ENCODE peak calls at places on chromosomes 6 and 20, in nine cellular contexts. One of them, this sample, is unnamed.

GRCh38 chr20:60152792-60153191 is 194.6 kb downstream of the CDH26 start:
- DNase-seq in B cell: no peak
- DNase-seq in HCT116: no peak
- DNase-seq in fibroblast of pulmonary artery: no peak
- DNase-seq in NB4: no peak
- DNase-seq in GM13977: no peak
- DNase-seq in ovary: no peak
- DNase-seq in cardiac muscle cell: no peak
- DNase-seq in MCF 10A: no peak
- DNase-seq in this sample: no peak

GRCh38 chr6:145199961-145200360 is 535.4 kb downstream of the EPM2A start:
- DNase-seq in B cell: no peak
- DNase-seq in HCT116: no peak
- DNase-seq in fibroblast of pulmonary artery: peak
- DNase-seq in NB4: no peak
- DNase-seq in GM13977: no peak
- DNase-seq in ovary: no peak
- DNase-seq in cardiac muscle cell: peak
- DNase-seq in MCF 10A: peak
- DNase-seq in this sample: peak

GRCh38 chr6:111205502-111205901 is 118.2 kb downstream of the SLC16A10 start:
- DNase-seq in B cell: no peak
- DNase-seq in HCT116: no peak
- DNase-seq in fibroblast of pulmonary artery: no peak
- DNase-seq in NB4: no peak
- DNase-seq in GM13977: no peak
- DNase-seq in ovary: no peak
- DNase-seq in cardiac muscle cell: no peak
- DNase-seq in MCF 10A: no peak
- DNase-seq in this sample: no peak

GRCh38 chr6:56866917-56867522 is 87.9 kb upstream of the BEND6 start:
- DNase-seq in B cell: no peak
- DNase-seq in HCT116: no peak
- DNase-seq in fibroblast of pulmonary artery: peak
- DNase-seq in NB4: no peak
- DNase-seq in GM13977: no peak
- DNase-seq in ovary: no peak
- DNase-seq in cardiac muscle cell: peak
- DNase-seq in MCF 10A: peak
- DNase-seq in this sample: no peak

GRCh38 chr6:43286456-43286994 is 11.5 kb upstream of the SLC22A7 start:
- DNase-seq in B cell: no peak
- DNase-seq in HCT116: no peak
- DNase-seq in fibroblast of pulmonary artery: no peak
- DNase-seq in NB4: no peak
- DNase-seq in GM13977: no peak
- DNase-seq in ovary: no peak
- DNase-seq in cardiac muscle cell: no peak
- DNase-seq in MCF 10A: no peak
- DNase-seq in this sample: no peak

GRCh38 chr20:4853004-4853403 is 131.3 kb downstream of the PRND start:
- DNase-seq in B cell: no peak
- DNase-seq in HCT116: no peak
- DNase-seq in fibroblast of pulmonary artery: no peak
- DNase-seq in NB4: no peak
- DNase-seq in GM13977: no peak
- DNase-seq in ovary: no peak
- DNase-seq in cardiac muscle cell: no peak
- DNase-seq in MCF 10A: no peak
- DNase-seq in this sample: no peak

GRCh38 chr20:31837896-31838397 is 7.5 kb downstream of the FOXS1 start:
- DNase-seq in B cell: no peak
- DNase-seq in HCT116: no peak
- DNase-seq in fibroblast of pulmonary artery: peak
- DNase-seq in NB4: peak
- DNase-seq in GM13977: no peak
- DNase-seq in ovary: no peak
- DNase-seq in cardiac muscle cell: peak
- DNase-seq in MCF 10A: peak
- DNase-seq in this sample: peak

GRCh38 chr6:102407886-102408741 is 1014.6 kb downstream of the GRIK2 start:
- DNase-seq in B cell: no peak
- DNase-seq in HCT116: no peak
- DNase-seq in fibroblast of pulmonary artery: no peak
- DNase-seq in NB4: no peak
- DNase-seq in GM13977: no peak
- DNase-seq in ovary: no peak
- DNase-seq in cardiac muscle cell: no peak
- DNase-seq in MCF 10A: no peak
- DNase-seq in this sample: no peak

GRCh38 chr6:157990321-157991066 is 8.8 kb downstream of the SYNJ2 start:
- DNase-seq in B cell: peak
- DNase-seq in HCT116: no peak
- DNase-seq in fibroblast of pulmonary artery: no peak
- DNase-seq in NB4: peak
- DNase-seq in GM13977: no peak
- DNase-seq in ovary: no peak
- DNase-seq in cardiac muscle cell: no peak
- DNase-seq in MCF 10A: no peak
- DNase-seq in this sample: no peak

GRCh38 chr6:37557645-37558114 is 58.0 kb upstream of the CCDC167 start:
- DNase-seq in B cell: no peak
- DNase-seq in HCT116: no peak
- DNase-seq in fibroblast of pulmonary artery: no peak
- DNase-seq in NB4: no peak
- DNase-seq in GM13977: no peak
- DNase-seq in ovary: no peak
- DNase-seq in cardiac muscle cell: no peak
- DNase-seq in MCF 10A: peak
- DNase-seq in this sample: no peak

GRCh38 chr6:79712616-79713015 is 81.5 kb downstream of the SH3BGRL2 start:
- DNase-seq in B cell: no peak
- DNase-seq in HCT116: no peak
- DNase-seq in fibroblast of pulmonary artery: no peak
- DNase-seq in NB4: no peak
- DNase-seq in GM13977: no peak
- DNase-seq in ovary: no peak
- DNase-seq in cardiac muscle cell: no peak
- DNase-seq in MCF 10A: no peak
- DNase-seq in this sample: no peak

DNA sequence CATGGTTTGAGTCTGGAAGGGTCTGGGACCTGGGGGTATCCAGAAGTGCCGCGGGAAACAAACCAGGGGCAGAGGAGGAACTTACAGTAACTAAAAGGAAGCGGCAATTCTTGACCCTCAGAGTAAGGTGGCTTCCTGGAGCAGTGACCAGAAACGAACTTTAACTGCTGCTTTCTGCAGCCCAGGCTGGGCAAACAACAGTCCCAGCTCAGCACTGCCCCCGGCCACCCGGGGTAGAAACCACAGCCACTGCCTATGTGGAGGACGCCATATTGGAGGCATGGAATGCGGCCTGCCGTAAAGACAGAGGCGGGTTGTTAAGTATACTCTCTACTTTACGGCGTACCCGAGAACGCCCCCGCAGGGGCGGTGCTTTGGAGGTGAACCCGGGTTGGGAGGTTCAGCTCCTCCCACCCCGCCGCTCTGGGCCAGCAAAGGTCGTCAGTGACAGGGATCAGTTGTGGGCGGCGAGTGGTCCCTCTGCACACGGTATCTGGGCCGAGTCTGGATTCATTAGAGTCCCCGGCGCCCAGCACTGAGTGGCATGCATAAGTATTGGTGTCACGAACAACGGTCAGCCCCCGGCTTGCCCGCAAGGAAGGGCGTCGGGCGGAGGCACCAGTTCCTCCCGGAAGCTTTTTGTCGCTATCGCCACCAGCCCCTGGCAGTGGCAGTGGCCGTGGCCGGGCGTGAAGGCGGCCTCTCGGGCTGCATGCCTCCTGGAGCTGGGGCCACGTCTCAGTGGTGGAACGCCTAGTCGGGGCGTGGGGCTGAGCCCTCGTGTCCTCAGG is at the start of gene PDSS2:
- DNase-seq in B cell: peak
- DNase-seq in HCT116: peak
- DNase-seq in fibroblast of pulmonary artery: peak
- DNase-seq in NB4: peak
- DNase-seq in GM13977: peak
- DNase-seq in ovary: peak
- DNase-seq in cardiac muscle cell: peak
- DNase-seq in MCF 10A: peak
- DNase-seq in this sample: peak
- TF ChIP-seq CTCF in B cell: peak
- TF ChIP-seq CTCF in HCT116: no peak
- TF ChIP-seq CTCF in fibroblast of pulmonary artery: peak
- TF ChIP-seq CTCF in NB4: peak
- TF ChIP-seq CTCF in GM13977: peak
- TF ChIP-seq CTCF in ovary: peak
- TF ChIP-seq CTCF in cardiac muscle cell: peak
- TF ChIP-seq CTCF in MCF 10A: peak
- TF ChIP-seq CTCF in this sample: peak

GRCh38 chr6:6224933-6225486 is 95.5 kb downstream of the F13A1 start:
- DNase-seq in B cell: no peak
- DNase-seq in HCT116: no peak
- DNase-seq in fibroblast of pulmonary artery: no peak
- DNase-seq in NB4: no peak
- DNase-seq in GM13977: no peak
- DNase-seq in ovary: no peak
- DNase-seq in cardiac muscle cell: no peak
- DNase-seq in MCF 10A: no peak
- DNase-seq in this sample: no peak

GRCh38 chr6:6219716-6220115 is 100.7 kb downstream of the F13A1 start:
- DNase-seq in B cell: no peak
- DNase-seq in HCT116: no peak
- DNase-seq in fibroblast of pulmonary artery: no peak
- DNase-seq in NB4: no peak
- DNase-seq in GM13977: no peak
- DNase-seq in ovary: no peak
- DNase-seq in cardiac muscle cell: no peak
- DNase-seq in MCF 10A: no peak
- DNase-seq in this sample: no peak

GRCh38 chr6:6218246-6219085 is 102.0 kb downstream of the F13A1 start:
- DNase-seq in B cell: no peak
- DNase-seq in HCT116: no peak
- DNase-seq in fibroblast of pulmonary artery: no peak
- DNase-seq in NB4: peak
- DNase-seq in GM13977: no peak
- DNase-seq in ovary: no peak
- DNase-seq in cardiac muscle cell: no peak
- DNase-seq in MCF 10A: peak
- DNase-seq in this sample: peak

GRCh38 chr6:6220718-6221117 is 99.7 kb downstream of the F13A1 start:
- DNase-seq in B cell: no peak
- DNase-seq in HCT116: no peak
- DNase-seq in fibroblast of pulmonary artery: no peak
- DNase-seq in NB4: peak
- DNase-seq in GM13977: no peak
- DNase-seq in ovary: no peak
- DNase-seq in cardiac muscle cell: no peak
- DNase-seq in MCF 10A: peak
- DNase-seq in this sample: no peak

GRCh38 chr6:6221829-6222535 is 98.5 kb downstream of the F13A1 start:
- DNase-seq in B cell: peak
- DNase-seq in HCT116: no peak
- DNase-seq in fibroblast of pulmonary artery: no peak
- DNase-seq in NB4: peak
- DNase-seq in GM13977: peak
- DNase-seq in ovary: no peak
- DNase-seq in cardiac muscle cell: no peak
- DNase-seq in MCF 10A: peak
- DNase-seq in this sample: no peak
- TF ChIP-seq CTCF in B cell: peak
- TF ChIP-seq CTCF in HCT116: peak
- TF ChIP-seq CTCF in fibroblast of pulmonary artery: no peak
- TF ChIP-seq CTCF in NB4: peak
- TF ChIP-seq CTCF in GM13977: peak
- TF ChIP-seq CTCF in ovary: no peak
- TF ChIP-seq CTCF in cardiac muscle cell: no peak
- TF ChIP-seq CTCF in MCF 10A: no peak
- TF ChIP-seq CTCF in this sample: peak

GRCh38 chr6:31115941-31116560 is 1.5 kb downstream of the PSORS1C1 start:
- DNase-seq in B cell: no peak
- DNase-seq in HCT116: no peak
- DNase-seq in fibroblast of pulmonary artery: no peak
- DNase-seq in NB4: no peak
- DNase-seq in GM13977: no peak
- DNase-seq in ovary: no peak
- DNase-seq in cardiac muscle cell: no peak
- DNase-seq in MCF 10A: no peak
- DNase-seq in this sample: no peak

GRCh38 chr6:31116661-31117385 is 2.2 kb downstream of the PSORS1C1 start:
- DNase-seq in B cell: no peak
- DNase-seq in HCT116: no peak
- DNase-seq in fibroblast of pulmonary artery: peak
- DNase-seq in NB4: no peak
- DNase-seq in GM13977: no peak
- DNase-seq in ovary: no peak
- DNase-seq in cardiac muscle cell: peak
- DNase-seq in MCF 10A: no peak
- DNase-seq in this sample: peak

GRCh38 chr6:31113861-31114539 is 600 bp upstream of the PSORS1C1 start:
- DNase-seq in B cell: no peak
- DNase-seq in HCT116: no peak
- DNase-seq in fibroblast of pulmonary artery: peak
- DNase-seq in NB4: no peak
- DNase-seq in GM13977: no peak
- DNase-seq in ovary: no peak
- DNase-seq in cardiac muscle cell: peak
- DNase-seq in MCF 10A: no peak
- DNase-seq in this sample: peak

GRCh38 chr6:31114540-31114876 is at the start of gene PSORS1C1:
- DNase-seq in B cell: no peak
- DNase-seq in HCT116: peak
- DNase-seq in fibroblast of pulmonary artery: peak
- DNase-seq in NB4: no peak
- DNase-seq in GM13977: no peak
- DNase-seq in ovary: peak
- DNase-seq in cardiac muscle cell: peak
- DNase-seq in MCF 10A: peak
- DNase-seq in this sample: peak

GRCh38 chr6:31114970-31115849 is 610 bp downstream of the PSORS1C1 start:
- DNase-seq in B cell: no peak
- DNase-seq in HCT116: peak
- DNase-seq in fibroblast of pulmonary artery: peak
- DNase-seq in NB4: peak
- DNase-seq in GM13977: no peak
- DNase-seq in ovary: no peak
- DNase-seq in cardiac muscle cell: peak
- DNase-seq in MCF 10A: peak
- DNase-seq in this sample: peak
- TF ChIP-seq CTCF in B cell: no peak
- TF ChIP-seq CTCF in HCT116: peak
- TF ChIP-seq CTCF in fibroblast of pulmonary artery: peak
- TF ChIP-seq CTCF in NB4: peak
- TF ChIP-seq CTCF in GM13977: peak
- TF ChIP-seq CTCF in ovary: no peak
- TF ChIP-seq CTCF in cardiac muscle cell: peak
- TF ChIP-seq CTCF in MCF 10A: peak
- TF ChIP-seq CTCF in this sample: peak

GRCh38 chr6:53544500-53545308 is at the start of gene GCLC:
- DNase-seq in B cell: peak
- DNase-seq in HCT116: peak
- DNase-seq in fibroblast of pulmonary artery: peak
- DNase-seq in NB4: peak
- DNase-seq in GM13977: peak
- DNase-seq in ovary: peak
- DNase-seq in cardiac muscle cell: peak
- DNase-seq in MCF 10A: peak
- DNase-seq in this sample: peak
- TF ChIP-seq CTCF in B cell: peak
- TF ChIP-seq CTCF in HCT116: peak
- TF ChIP-seq CTCF in fibroblast of pulmonary artery: peak
- TF ChIP-seq CTCF in NB4: peak
- TF ChIP-seq CTCF in GM13977: peak
- TF ChIP-seq CTCF in ovary: peak
- TF ChIP-seq CTCF in cardiac muscle cell: peak
- TF ChIP-seq CTCF in MCF 10A: peak
- TF ChIP-seq CTCF in this sample: peak

This sample was measured in AG10803.